ENCODE peak calls at places on chromosomes 16 and 17, in ten cellular contexts. B is ELR, Y is AG04449, T is GM04504, U is T-helper 1 cell, I is small intestine, W is NCI-H2081, Z is EH, O is hepatocyte, K is HT-29. E is an unnamed sample.

GRCh38 chr17:50459081-50459676 is 9.5 kb downstream of the CHAD start:
- DNase-seq in K (peak), I (peak), W (no peak), O (peak), Z (peak), T (no peak), Y (no peak), U (no peak), B (peak), E (peak)

GRCh38 chr17:32323784-32324590 is 18.0 kb downstream of the C17orf75 start:
- DNase-seq in W (no peak), O (no peak), I (peak), T (no peak), Z (peak), K (no peak), B (peak), U (no peak), Y (no peak), E (peak)

GRCh38 chr16:4882633-4883285 is 35.5 kb downstream of the UBN1 start:
- DNase-seq in Y (no peak), T (no peak), Z (peak), U (no peak), B (peak), K (peak), W (no peak), O (peak), I (no peak), E (peak)

GRCh38 chr16:88264641-88265285 is 118.0 kb upstream of the ZNF469 start:
- DNase-seq in B (peak), T (peak), Y (peak), K (peak), Z (peak), W (no peak), I (peak), O (peak), U (peak), E (peak)

GRCh38 chr16:70676571-70677498 is 9.0 kb downstream of the MTSS2 start:
- DNase-seq in B (no peak), I (no peak), Z (peak), Y (no peak), O (no peak), W (no peak), T (no peak), K (no peak), U (no peak), E (no peak)

GRCh38 chr16:2515180-2515803 is 1.5 kb downstream of the ATP6V0C start:
- DNase-seq in U (no peak), I (peak), Z (peak), K (no peak), W (no peak), Y (no peak), B (no peak), O (no peak), T (no peak), E (peak)

GRCh38 chr17:18980682-18981384 is 23.7 kb downstream of the FAM83G start:
- DNase-seq in Y (no peak), U (no peak), I (no peak), T (no peak), K (no peak), O (no peak), B (peak), W (no peak), Z (peak), E (peak)

GRCh38 chr16:51161440-51162195 is 10.5 kb upstream of the SALL1 start:
- DNase-seq in I (peak), Z (peak), B (no peak), U (no peak), W (no peak), O (no peak), T (no peak), Y (no peak), K (no peak), E (peak)

GRCh38 chr17:57662021-57662420 is 83.1 kb downstream of the CCDC182 start:
- DNase-seq in U (no peak), B (no peak), T (no peak), K (no peak), W (peak), I (no peak), Z (no peak), Y (no peak), O (no peak), E (no peak)

GRCh38 chr17:66777689-66778225 is 57.2 kb upstream of the CACNG5 start:
- DNase-seq in U (no peak), O (peak), Y (peak), Z (peak), I (no peak), K (no peak), W (peak), T (no peak), B (peak), E (peak)

GRCh38 chr17:77308768-77309726 is 168.3 kb downstream of the SEC14L1 start:
- DNase-seq in Y (no peak), B (peak), W (no peak), T (peak), I (no peak), Z (peak), K (no peak), U (no peak), O (peak), E (peak)

GRCh38 chr16:29029168-29029994 is 44.5 kb downstream of the LAT start:
- DNase-seq in I (no peak), Z (peak), T (peak), Y (peak), W (no peak), K (no peak), B (peak), U (no peak), O (peak), E (peak)

GRCh38 chr16:85462405-85463227 is 150.5 kb upstream of the GSE1 start:
- DNase-seq in Y (no peak), K (no peak), B (no peak), W (peak), Z (peak), I (peak), T (no peak), U (no peak), O (peak), E (no peak)

GRCh38 chr17:42553866-42554249 is 1.1 kb downstream of the HSD17B1 start:
- DNase-seq in U (no peak), W (no peak), B (no peak), K (peak), Z (no peak), T (no peak), Y (no peak), O (no peak), I (peak), E (peak)

GRCh38 chr17:55765472-55765871 is 14.6 kb downstream of the PCTP start:
- DNase-seq in B (no peak), Z (no peak), O (no peak), I (no peak), U (no peak), W (no peak), T (no peak), Y (no peak), K (no peak), E (no peak)

GRCh38 chr17:67289174-67289876 is 44.3 kb upstream of the HELZ start:
- DNase-seq in W (no peak), Y (no peak), K (no peak), B (peak), U (no peak), I (peak), O (peak), Z (peak), T (peak), E (no peak)

GRCh38 chr17:78573955-78574354 is 3.2 kb downstream of the DNAH17 start:
- DNase-seq in Z (no peak), T (no peak), O (no peak), U (no peak), B (peak), K (no peak), I (no peak), Y (no peak), W (no peak), E (no peak)

GRCh38 chr16:75252946-75253911 is 1.8 kb upstream of the BCAR1 start:
- DNase-seq in U (peak), Z (peak), I (no peak), B (peak), T (no peak), O (peak), Y (peak), K (no peak), W (no peak), E (peak)

GRCh38 chr16:56708821-56709685 is 20.9 kb upstream of the NUP93 start:
- DNase-seq in U (no peak), W (no peak), B (no peak), Y (no peak), Z (no peak), T (no peak), K (no peak), O (no peak), I (no peak), E (no peak)

GRCh38 chr16:66905633-66906539 is 12.8 kb downstream of the CDH16 start:
- DNase-seq in K (peak), W (no peak), Z (peak), O (peak), T (no peak), B (no peak), U (no peak), Y (no peak), I (peak), E (peak)

GRCh38 chr16:30558789-30559377 is 709 bp upstream of the ZNF764 start:
- DNase-seq in T (no peak), U (no peak), Y (no peak), O (no peak), K (no peak), Z (no peak), I (no peak), W (no peak), B (no peak), E (no peak)

GRCh38 chr16:17590711-17591654 is 120.2 kb upstream of the XYLT1 start:
- DNase-seq in T (no peak), Z (peak), W (no peak), U (peak), B (peak), Y (no peak), K (no peak), I (peak), O (no peak), E (no peak)

GRCh38 chr16:4882261-4882632 is 35.0 kb downstream of the UBN1 start:
- DNase-seq in T (peak), B (no peak), W (no peak), U (no peak), Z (peak), I (no peak), O (peak), Y (no peak), K (no peak), E (no peak)

GRCh38 chr17:81428121-81428515 is 32.9 kb downstream of the BAHCC1 start:
- DNase-seq in O (no peak), W (peak), Z (no peak), T (no peak), B (no peak), K (peak), Y (no peak), I (peak), U (no peak), E (no peak)

GRCh38 chr17:72199256-72199655 is 78.4 kb downstream of the SOX9 start:
- DNase-seq in T (no peak), O (no peak), Y (no peak), B (no peak), W (no peak), K (no peak), U (no peak), Z (no peak), I (no peak), E (peak)

GRCh38 chr16:14560523-14560922 is 69.5 kb downstream of the PARN start:
- DNase-seq in B (no peak), W (no peak), O (no peak), Y (no peak), I (no peak), K (no peak), Z (peak), U (no peak), T (no peak), E (no peak)

GRCh38 chr17:82963104-82963950 is 116.1 kb upstream of the METRNL start:
- DNase-seq in Y (no peak), I (peak), O (peak), U (no peak), Z (peak), W (no peak), K (peak), T (peak), B (peak), E (peak)

GRCh38 chr17:74340470-74341023 is 14.5 kb downstream of the KIF19 start:
- DNase-seq in Z (no peak), U (no peak), O (peak), T (no peak), K (no peak), Y (no peak), B (no peak), W (no peak), I (peak), E (peak)

GRCh38 chr17:39098474-39099090 is 52.9 kb downstream of the PLXDC1 start:
- DNase-seq in W (no peak), K (no peak), B (no peak), T (no peak), Y (no peak), Z (no peak), U (no peak), I (peak), O (no peak), E (peak)

GRCh38 chr16:28110479-28110878 is 47.0 kb upstream of the GSG1L start:
- DNase-seq in T (no peak), B (no peak), Z (no peak), O (no peak), I (no peak), W (no peak), K (no peak), U (no peak), Y (no peak), E (no peak)

GRCh38 chr16:31084584-31085298 is 4.0 kb downstream of the PRSS53 start:
- DNase-seq in T (no peak), O (peak), U (no peak), I (no peak), Y (no peak), K (no peak), B (no peak), W (no peak), Z (no peak), E (no peak)

GRCh38 chr16:57518520-57518919 is 17.9 kb downstream of the CCDC102A start:
- DNase-seq in U (no peak), K (no peak), Y (no peak), W (no peak), T (no peak), Z (no peak), B (no peak), O (no peak), I (no peak), E (no peak)

GRCh38 chr17:68103148-68103547 is 67.6 kb downstream of the KPNA2 start:
- DNase-seq in U (no peak), O (no peak), Y (no peak), W (no peak), K (no peak), T (no peak), B (no peak), I (no peak), Z (no peak), E (peak)

GRCh38 chr17:75738218-75738802 is 17.1 kb downstream of the ITGB4 start:
- DNase-seq in T (peak), K (no peak), Y (no peak), I (no peak), W (no peak), B (peak), U (no peak), O (no peak), Z (peak), E (peak)

GRCh38 chr17:63558441-63558840 is 8.2 kb downstream of the DCAF7 start:
- DNase-seq in U (no peak), Y (no peak), I (no peak), K (no peak), T (no peak), B (no peak), Z (no peak), W (no peak), O (no peak), E (peak)

GRCh38 chr17:80879723-80880649 is 111.7 kb upstream of the CHMP6 start:
- DNase-seq in I (no peak), U (no peak), K (no peak), Z (no peak), O (no peak), Y (no peak), B (no peak), W (no peak), T (no peak), E (no peak)

E was measured in kidney tubule cell.